ENCODE peak calls at places on chromosome 14, in eight cellular contexts. V is upper lobe of right lung, T is sigmoid colon, E is A549, O is astrocyte, K is heart left ventricle, X is GM12878, I is kidney. W is an unnamed sample.

GRCh38 chr14:67583711-67584644 is 16.1 kb downstream of the PIGH start:
- DNase-seq in X (no peak), I (no peak), V (no peak), K (no peak), O (peak; percentile 20), E (peak; percentile 81), T (no peak), W (peak; percentile 51)

GRCh38 chr14:68608235-68608962 is 184.5 kb downstream of the ZFP36L1 start:
- DNase-seq in X (no peak), K (no peak), E (no peak), V (peak; percentile 64), I (no peak), O (no peak), T (no peak), W (no peak)

GRCh38 chr14:24315807-24316596 is 4.7 kb downstream of the LTB4R start:
- DNase-seq in K (peak; percentile 69), T (no peak), V (peak; percentile 75), O (no peak), X (no peak), E (no peak), I (peak; percentile 89), W (no peak)

GRCh38 chr14:95500201-95500681 is 16.2 kb downstream of the SYNE3 start:
- DNase-seq in T (no peak), I (no peak), K (no peak), O (no peak), X (no peak), V (no peak), E (no peak), W (no peak)

GRCh38 chr14:97878727-97879126 is 1081.5 kb downstream of the VRK1 start:
- DNase-seq in T (peak; percentile 66), X (no peak), E (no peak), K (peak; percentile 34), I (no peak), V (no peak), O (peak; percentile 67), W (no peak)

GRCh38 chr14:95320076-95320895 is 578 bp upstream of the CLMN start:
- DNase-seq in K (no peak), O (no peak), T (peak; percentile 74), E (no peak), X (no peak), I (peak; percentile 88), V (no peak), W (peak; percentile 21)

GRCh38 chr14:75995372-75996041 is 9.9 kb downstream of the IFT43 start:
- DNase-seq in X (no peak), K (peak; percentile 83), E (no peak), T (peak; percentile 86), I (peak; percentile 94), V (peak; percentile 73), O (no peak), W (no peak)

GRCh38 chr14:85554106-85554505 is 24.2 kb downstream of the FLRT2 start:
- DNase-seq in X (no peak), T (no peak), E (no peak), K (no peak), V (no peak), I (no peak), O (no peak), W (no peak)

GRCh38 chr14:40452674-40453073 is 1020.4 kb upstream of the FBXO33 start:
- DNase-seq in I (no peak), V (no peak), E (no peak), T (no peak), X (no peak), K (no peak), O (no peak), W (no peak)

GRCh38 chr14:24309538-24310386 is at the start of gene LTB4R2:
- DNase-seq in O (no peak), K (no peak), X (no peak), T (no peak), V (no peak), E (no peak), I (no peak), W (no peak)

GRCh38 chr14:34710006-34710405 is 4.4 kb downstream of the CFL2 start:
- DNase-seq in O (no peak), T (no peak), E (no peak), X (no peak), V (no peak), K (no peak), I (no peak), W (no peak)

GRCh38 chr14:92039073-92039719 is 663 bp downstream of the TRIP11 start:
- DNase-seq in T (no peak), O (peak; percentile 86), K (peak; percentile 57), X (no peak), I (peak; percentile 82), E (peak; percentile 52), V (no peak), W (peak; percentile 55)

GRCh38 chr14:76121089-76121748 is 30.5 kb upstream of the GPATCH2L start:
- DNase-seq in K (no peak), V (peak; percentile 10), I (no peak), T (no peak), X (no peak), E (no peak), O (no peak), W (no peak)

GRCh38 chr14:98893675-98894074 is 378.3 kb downstream of the BCL11B start:
- DNase-seq in K (no peak), T (no peak), V (no peak), O (peak; percentile 13), I (no peak), E (no peak), X (no peak), W (no peak)

GRCh38 chr14:50025776-50026175 is 90.6 kb downstream of the VCPKMT start:
- DNase-seq in O (no peak), E (no peak), I (no peak), X (no peak), V (no peak), K (no peak), T (no peak), W (peak; percentile 18)

GRCh38 chr14:89630096-89630829 is 213.2 kb upstream of the FOXN3 start:
- DNase-seq in E (no peak), X (no peak), T (no peak), V (no peak), I (no peak), K (no peak), O (peak; percentile 44), W (no peak)

GRCh38 chr14:50920482-50921225 is 23.6 kb downstream of the PYGL start:
- DNase-seq in O (peak; percentile 90), E (no peak), T (no peak), X (no peak), V (no peak), K (no peak), I (no peak), W (no peak)

GRCh38 chr14:55951366-55952206 is 166.6 kb upstream of the PELI2 start:
- DNase-seq in O (peak; percentile 57), K (no peak), T (no peak), I (no peak), V (no peak), E (no peak), X (no peak), W (no peak)

GRCh38 chr14:81265641-81266169 is 44.9 kb upstream of the GTF2A1 start:
- DNase-seq in K (no peak), E (no peak), I (no peak), X (no peak), O (no peak), T (no peak), V (no peak), W (no peak)

GRCh38 chr14:77593501-77593911 is 22.9 kb downstream of the SPTLC2 start:
- DNase-seq in V (no peak), I (no peak), X (peak; percentile 52), E (no peak), O (peak; percentile 30), K (no peak), T (no peak), W (no peak)

GRCh38 chr14:103568952-103569351 is 6.2 kb downstream of the COA8 start:
- DNase-seq in E (no peak), K (no peak), X (no peak), O (no peak), T (no peak), V (no peak), I (peak; percentile 29), W (no peak)
- H3K27ac ChIP-seq in E (no peak overlapping the region), K (no peak overlapping the region), X (no peak overlapping the region), O (no peak overlapping the region), T (no peak overlapping the region), V (no peak overlapping the region), I (no peak overlapping the region), W (no peak overlapping the region)

DNA sequence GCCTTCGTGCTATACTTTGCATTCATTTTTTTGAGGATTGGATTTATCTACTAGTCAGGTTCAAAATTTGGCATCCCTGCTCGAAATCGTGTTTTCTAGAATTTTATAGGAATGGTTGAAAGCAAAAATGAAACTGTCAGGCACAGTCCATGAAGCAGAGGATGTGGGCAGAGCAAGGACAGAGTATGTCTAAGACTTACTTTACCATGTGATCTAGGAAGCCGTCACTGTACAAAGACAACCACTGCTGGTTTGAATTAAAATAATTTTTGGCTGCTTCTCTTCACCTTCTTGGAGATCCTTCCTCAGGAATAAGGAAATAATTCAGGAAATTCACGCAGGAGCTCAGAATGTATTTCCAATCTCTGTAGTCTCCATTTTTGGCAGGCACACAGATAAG is 31.6 kb upstream of the SGPP1 start:
- DNase-seq in I (no peak), T (no peak), O (no peak), E (no peak), X (peak; percentile 38), K (no peak), V (no peak), W (no peak)
- H3K4me3 ChIP-seq in I (no peak overlapping the region), T (no peak overlapping the region), O (no peak overlapping the region), E (no peak overlapping the region), X (peak overlapping the region; percentile 46), K (peak overlapping the region; percentile 30), V (peak overlapping the region; percentile 19), W (no peak overlapping the region)

DNA sequence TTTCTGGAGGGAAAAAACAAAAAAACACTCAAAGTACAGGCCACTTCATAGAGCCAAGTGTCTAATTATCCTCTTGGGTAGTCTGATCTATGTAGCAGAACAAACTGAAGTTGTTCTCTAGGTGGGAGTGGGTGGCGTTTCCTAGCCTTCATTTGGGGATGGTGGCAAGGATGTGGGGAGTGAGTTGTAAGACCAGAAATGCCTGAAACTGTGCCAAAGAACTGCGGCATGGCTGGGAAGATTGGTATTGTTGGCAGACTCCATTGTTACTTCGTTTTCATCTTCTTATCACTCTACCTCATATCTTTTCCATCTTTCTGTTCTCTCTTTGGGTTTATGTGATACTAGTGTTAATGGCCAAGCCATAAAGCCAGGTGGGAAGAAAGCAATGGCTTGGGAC is 177.3 kb upstream of the DDHD1 start:
- DNase-seq in X (no peak), E (no peak), K (no peak), O (peak; percentile 38), T (no peak), I (no peak), V (no peak), W (no peak)
- H3K27ac ChIP-seq in X (no peak overlapping the region), E (no peak overlapping the region), K (no peak overlapping the region), O (no peak overlapping the region), T (no peak overlapping the region), I (no peak overlapping the region), V (no peak overlapping the region), W (no peak overlapping the region)

GRCh38 chr14:105578070-105578469 is 51.7 kb downstream of the TMEM121 start:
- DNase-seq in K (no peak), T (no peak), O (no peak), V (no peak), X (no peak), I (no peak), E (no peak), W (no peak)

GRCh38 chr14:105577339-105577861 is 51.0 kb downstream of the TMEM121 start:
- DNase-seq in E (no peak), V (peak; percentile 39), K (no peak), X (no peak), O (no peak), I (peak; percentile 56), T (peak; percentile 38), W (no peak)

GRCh38 chr14:105581551-105582341 is 55.4 kb downstream of the TMEM121 start:
- DNase-seq in E (no peak), K (no peak), O (no peak), V (peak; percentile 55), I (peak; percentile 62), X (peak; percentile 71), T (peak; percentile 56), W (no peak)

GRCh38 chr14:105576525-105577088 is 50.2 kb downstream of the TMEM121 start:
- DNase-seq in O (no peak), V (no peak), E (no peak), K (no peak), X (no peak), T (no peak), I (no peak), W (no peak)
- H3K4me3 ChIP-seq in O (no peak overlapping the region), V (no peak overlapping the region), E (no peak overlapping the region), K (no peak overlapping the region), X (no peak overlapping the region), T (no peak overlapping the region), I (no peak overlapping the region), W (no peak overlapping the region)